ENCODE peak calls at places on chromosomes 5 and 9, in seven cellular contexts. O, M, V, B, F, Q and E are unnamed samples.

GRCh38 chr5:36363101-36363500 is 61.4 kb upstream of the RANBP3L start:
- DNase-seq in O (no peak), M (no peak), V (no peak), B (no peak), F (no peak), Q (peak), E (no peak)

GRCh38 chr5:118553662-118554061 is 434.7 kb downstream of the DTWD2 start:
- DNase-seq in O (no peak), M (no peak), V (no peak), B (no peak), F (no peak), Q (peak), E (peak)

GRCh38 chr5:40495172-40495699 is 184.5 kb upstream of the PTGER4 start:
- DNase-seq in O (no peak), M (no peak), V (no peak), B (no peak), F (no peak), Q (no peak), E (no peak)

GRCh38 chr5:94746731-94747124 is 128.3 kb downstream of the SLF1 start:
- DNase-seq in O (no peak), M (no peak), V (no peak), B (no peak), F (no peak), Q (peak), E (peak)

GRCh38 chr5:112388739-112389138 is 30.3 kb downstream of the EPB41L4A start:
- DNase-seq in O (no peak), M (no peak), V (no peak), B (no peak), F (no peak), Q (no peak), E (no peak)

GRCh38 chr9:113853333-113853732 is 22.8 kb upstream of the ZNF618 start:
- DNase-seq in O (peak), M (no peak), V (no peak), B (peak), F (no peak), Q (peak), E (peak)

GRCh38 chr5:80225189-80225588 is 30.7 kb downstream of the SERINC5 start:
- DNase-seq in O (no peak), M (no peak), V (no peak), B (no peak), F (no peak), Q (no peak), E (no peak)

GRCh38 chr5:151477106-151477505 is 29.7 kb downstream of the SLC36A1 start:
- DNase-seq in O (no peak), M (no peak), V (no peak), B (no peak), F (no peak), Q (peak), E (peak)

GRCh38 chr9:126001581-126002225 is 254.5 kb downstream of the PBX3 start:
- DNase-seq in O (no peak), M (no peak), V (no peak), B (no peak), F (no peak), Q (no peak), E (no peak)

GRCh38 chr5:151158287-151158661 is 695 bp upstream of the ANXA6 start:
- DNase-seq in O (no peak), M (no peak), V (no peak), B (no peak), F (no peak), Q (no peak), E (peak)

GRCh38 chr5:61202213-61202612 is 39.9 kb upstream of the SMIM15 start:
- DNase-seq in O (no peak), M (no peak), V (no peak), B (no peak), F (no peak), Q (peak), E (no peak)

GRCh38 chr9:105399117-105399516 is 48.7 kb upstream of the FSD1L start:
- DNase-seq in O (no peak), M (no peak), V (no peak), B (no peak), F (no peak), Q (no peak), E (no peak)

GRCh38 chr9:108184941-108185340 is 670.8 kb downstream of the ACTL7B start:
- DNase-seq in O (peak), M (no peak), V (no peak), B (peak), F (no peak), Q (peak), E (no peak)

GRCh38 chr5:111968459-111968858 is 211.5 kb upstream of the NREP start:
- DNase-seq in O (no peak), M (no peak), V (no peak), B (no peak), F (no peak), Q (peak), E (no peak)

GRCh38 chr5:35854248-35854647 is 2.4 kb upstream of the IL7R start:
- DNase-seq in O (no peak), M (no peak), V (peak), B (no peak), F (no peak), Q (no peak), E (no peak)

GRCh38 chr5:100550531-100551036 is 15.4 kb downstream of the FAM174A start:
- DNase-seq in O (no peak), M (no peak), V (no peak), B (no peak), F (no peak), Q (peak), E (no peak)

GRCh38 chr9:86638109-86638508 is 283.9 kb upstream of the TUT7 start:
- DNase-seq in O (no peak), M (no peak), V (no peak), B (no peak), F (no peak), Q (no peak), E (no peak)

GRCh38 chr9:135413461-135413860 is 66.1 kb upstream of the PPP1R26 start:
- DNase-seq in O (no peak), M (no peak), V (no peak), B (no peak), F (no peak), Q (no peak), E (no peak)

GRCh38 chr9:75071530-75072122 is 16.3 kb downstream of the NMRK1 start:
- DNase-seq in O (peak), M (no peak), V (peak), B (no peak), F (no peak), Q (peak), E (no peak)

GRCh38 chr5:67963789-67964519 is 251.6 kb upstream of the PIK3R1 start:
- DNase-seq in O (peak), M (no peak), V (no peak), B (no peak), F (no peak), Q (no peak), E (peak)

GRCh38 chr5:168408561-168409321 is 77.5 kb upstream of the RARS1 start:
- DNase-seq in O (no peak), M (no peak), V (no peak), B (no peak), F (no peak), Q (peak), E (no peak)

GRCh38 chr9:113556877-113557593 is 93.5 kb downstream of the RGS3 start:
- DNase-seq in O (no peak), M (no peak), V (no peak), B (no peak), F (no peak), Q (peak), E (no peak)

GRCh38 chr5:124315746-124316415 is 430.6 kb downstream of the ZNF608 start:
- DNase-seq in O (no peak), M (peak), V (no peak), B (no peak), F (no peak), Q (peak), E (no peak)

GRCh38 chr5:112551437-112552018 is 132.5 kb upstream of the EPB41L4A start:
- DNase-seq in O (peak), M (peak), V (no peak), B (no peak), F (peak), Q (peak), E (peak)

GRCh38 chr5:78367318-78367991 is 7.0 kb downstream of the SCAMP1 start:
- DNase-seq in O (no peak), M (no peak), V (no peak), B (no peak), F (no peak), Q (no peak), E (peak)

GRCh38 chr5:103441523-103441922 is 121.1 kb downstream of the NUDT12 start:
- DNase-seq in O (no peak), M (no peak), V (no peak), B (no peak), F (no peak), Q (no peak), E (no peak)

GRCh38 chr5:145908206-145908945 is 28.0 kb upstream of the SH3RF2 start:
- DNase-seq in O (peak), M (no peak), V (no peak), B (peak), F (no peak), Q (no peak), E (no peak)

GRCh38 chr9:75185585-75186170 is 97.4 kb downstream of the OSTF1 start:
- DNase-seq in O (peak), M (no peak), V (peak), B (no peak), F (no peak), Q (peak), E (peak)

GRCh38 chr5:179994622-179995323 is 76.8 kb downstream of the RNF130 start:
- DNase-seq in O (no peak), M (no peak), V (no peak), B (no peak), F (no peak), Q (no peak), E (peak)

GRCh38 chr5:3287516-3287915 is 308.1 kb upstream of the IRX1 start:
- DNase-seq in O (no peak), M (no peak), V (no peak), B (no peak), F (no peak), Q (no peak), E (no peak)

GRCh38 chr5:160837211-160837610 is 14.8 kb downstream of the ATP10B start:
- DNase-seq in O (no peak), M (no peak), V (no peak), B (no peak), F (no peak), Q (no peak), E (no peak)

GRCh38 chr5:15995206-15996052 is 184.2 kb downstream of the MARCHF11 start:
- DNase-seq in O (no peak), M (no peak), V (no peak), B (no peak), F (no peak), Q (peak), E (peak)

GRCh38 chr9:136223871-136224640 is 19.1 kb upstream of the LHX3 start:
- DNase-seq in O (no peak), M (no peak), V (no peak), B (no peak), F (no peak), Q (no peak), E (no peak)

GRCh38 chr9:13728121-13728520 is 448.6 kb upstream of the MPDZ start:
- DNase-seq in O (no peak), M (no peak), V (no peak), B (no peak), F (no peak), Q (no peak), E (no peak)

GRCh38 chr5:1788200-1788599 is 11.4 kb downstream of the MRPL36 start:
- DNase-seq in O (no peak), M (no peak), V (no peak), B (no peak), F (no peak), Q (no peak), E (no peak)

GRCh38 chr5:103919526-103919925 is 356.9 kb upstream of the NUDT12 start:
- DNase-seq in O (no peak), M (no peak), V (no peak), B (no peak), F (no peak), Q (no peak), E (no peak)

GRCh38 chr9:109232449-109232848 is 65.4 kb upstream of the FRRS1L start:
- DNase-seq in O (no peak), M (no peak), V (no peak), B (no peak), F (no peak), Q (peak), E (no peak)

GRCh38 chr9:82988488-82988887 is 74.5 kb downstream of the RASEF start:
- DNase-seq in O (no peak), M (no peak), V (no peak), B (peak), F (no peak), Q (no peak), E (no peak)

GRCh38 chr9:6681957-6682501 is 36.5 kb upstream of the GLDC start:
- DNase-seq in O (no peak), M (no peak), V (no peak), B (no peak), F (no peak), Q (no peak), E (no peak)

GRCh38 chr9:99855467-99856176 is 33.9 kb downstream of the NR4A3 start:
- DNase-seq in O (no peak), M (no peak), V (no peak), B (no peak), F (no peak), Q (no peak), E (no peak)
- TF ChIP-seq CTCF in O (no peak), M (no peak), V (no peak), B (no peak), F (peak), Q (peak), E (no peak)

GRCh38 chr9:124066783-124067563 is 55.4 kb downstream of the LHX2 start:
- DNase-seq in O (no peak), M (no peak), V (no peak), B (no peak), F (no peak), Q (no peak), E (no peak)

GRCh38 chr9:124060844-124061605 is 49.5 kb downstream of the LHX2 start:
- DNase-seq in O (no peak), M (no peak), V (no peak), B (no peak), F (no peak), Q (no peak), E (no peak)

GRCh38 chr9:124062172-124062571 is 50.6 kb downstream of the LHX2 start:
- DNase-seq in O (no peak), M (no peak), V (no peak), B (no peak), F (no peak), Q (no peak), E (peak)
- TF ChIP-seq CTCF in O (no peak), M (peak), V (no peak), B (no peak), F (no peak), Q (peak), E (peak)

GRCh38 chr5:55037046-55037771 is 13.2 kb downstream of the GZMK start:
- DNase-seq in O (no peak), M (no peak), V (peak), B (no peak), F (no peak), Q (peak), E (no peak)
- TF ChIP-seq CTCF in O (no peak), M (no peak), V (peak), B (no peak), F (no peak), Q (peak), E (no peak)

GRCh38 chr5:73170522-73170921 is 2.5 kb upstream of the TMEM174 start:
- DNase-seq in O (no peak), M (no peak), V (no peak), B (no peak), F (no peak), Q (peak), E (peak)
- TF ChIP-seq CTCF in O (no peak), M (peak), V (no peak), B (no peak), F (peak), Q (peak), E (peak)

GRCh38 chr5:154198611-154199230 is 8.2 kb downstream of the GALNT10 start:
- DNase-seq in O (peak), M (peak), V (no peak), B (no peak), F (no peak), Q (peak), E (no peak)

GRCh38 chr5:154199263-154199662 is 8.7 kb downstream of the GALNT10 start:
- DNase-seq in O (no peak), M (no peak), V (no peak), B (no peak), F (no peak), Q (no peak), E (no peak)

GRCh38 chr5:154194348-154195329 is 4.1 kb downstream of the GALNT10 start:
- DNase-seq in O (peak), M (no peak), V (no peak), B (no peak), F (no peak), Q (no peak), E (no peak)

GRCh38 chr5:154197801-154198461 is 7.4 kb downstream of the GALNT10 start:
- DNase-seq in O (peak), M (no peak), V (peak), B (no peak), F (no peak), Q (peak), E (no peak)

GRCh38 chr5:154196955-154197652 is 6.6 kb downstream of the GALNT10 start:
- DNase-seq in O (no peak), M (peak), V (no peak), B (no peak), F (no peak), Q (peak), E (peak)
- TF ChIP-seq CTCF in O (no peak), M (peak), V (peak), B (no peak), F (peak), Q (peak), E (peak)

DNA sequence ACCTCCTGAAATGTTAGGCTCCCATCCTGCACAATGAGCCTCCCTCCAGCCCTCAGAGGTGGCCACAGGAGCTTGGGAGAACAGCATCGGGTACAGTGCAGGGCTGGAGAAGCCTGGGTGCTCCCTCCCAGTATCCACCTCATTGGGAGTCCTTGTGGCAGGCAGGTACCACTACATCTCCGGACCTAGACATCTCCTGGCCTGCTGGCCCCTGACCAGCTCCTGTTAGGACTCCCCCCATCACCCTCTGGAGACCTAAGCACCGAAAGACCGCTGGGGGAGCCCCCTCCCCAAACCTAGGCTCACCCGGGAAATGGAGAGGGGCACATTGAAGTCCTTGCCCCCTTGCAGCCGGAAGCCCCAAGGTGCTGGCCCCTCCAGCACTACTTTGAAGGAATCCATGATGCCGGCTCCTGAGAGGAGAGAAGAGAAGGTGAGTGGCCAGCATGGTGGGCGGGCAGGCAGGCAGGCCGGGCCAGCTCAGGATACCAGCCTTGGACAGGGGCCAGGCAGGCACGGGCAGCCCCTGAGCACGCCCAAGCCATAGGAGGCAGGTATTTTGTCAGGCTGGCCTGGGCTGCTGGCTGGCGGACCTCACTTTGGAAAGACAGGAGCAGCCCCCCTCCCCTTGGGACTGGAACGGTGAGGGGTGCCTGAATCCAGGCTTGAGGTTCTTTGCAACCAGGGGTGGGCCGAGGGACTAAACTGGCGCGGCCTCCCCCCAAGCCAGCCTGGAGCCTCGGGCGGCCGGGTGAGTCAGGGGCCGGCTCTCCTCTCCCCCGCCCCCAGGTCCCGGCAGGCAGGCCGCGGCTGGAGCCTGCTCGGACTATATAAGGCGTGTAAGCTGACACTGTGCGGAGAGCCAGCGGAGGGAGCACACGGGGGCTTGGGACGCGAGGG is 1.0 kb downstream of the PDLIM7 start:
- DNase-seq in O (peak), M (peak), V (no peak), B (no peak), F (peak), Q (peak), E (peak)
- TF ChIP-seq CTCF in O (peak), M (peak), V (no peak), B (no peak), F (peak), Q (peak), E (no peak)

GRCh38 chr9:133943036-133943780 is 48.9 kb downstream of the VAV2 start:
- DNase-seq in O (no peak), M (no peak), V (no peak), B (no peak), F (no peak), Q (no peak), E (no peak)
- TF ChIP-seq CTCF in O (no peak), M (no peak), V (no peak), B (no peak), F (no peak), Q (no peak), E (no peak)

DNA sequence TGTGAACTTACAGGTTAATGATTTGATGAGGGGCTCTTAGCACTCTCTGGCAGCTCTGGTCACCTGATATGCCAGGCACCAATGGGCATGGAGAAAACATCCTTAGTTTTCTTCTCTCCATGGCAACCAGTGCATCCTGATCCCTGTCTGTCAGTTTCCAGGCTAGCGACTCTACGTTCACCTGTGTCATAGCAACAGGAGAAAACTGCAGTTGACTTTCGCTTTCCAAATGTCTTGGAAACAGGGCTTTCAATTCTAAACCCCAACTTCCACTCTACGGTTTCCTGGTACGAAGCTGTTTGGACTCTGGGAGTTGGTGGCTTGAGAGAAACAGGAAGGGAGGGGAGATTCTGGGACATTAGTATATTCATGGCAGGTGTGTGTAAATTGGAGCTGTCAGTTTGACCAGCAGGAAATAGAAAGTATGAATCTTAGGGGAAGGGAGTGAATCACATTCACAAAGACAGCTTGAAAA is 74.4 kb downstream of the SLC28A3 start:
- DNase-seq in O (peak), M (no peak), V (no peak), B (no peak), F (no peak), Q (no peak), E (no peak)
- TF ChIP-seq CTCF in O (no peak), M (no peak), V (no peak), B (no peak), F (no peak), Q (no peak), E (no peak)